ENCODE peak calls at places on chromosomes 13 and 19, in five cellular contexts. L is thoracic aorta; K is CD8-positive, alpha-beta T cell; C is H9; X is upper lobe of right lung. G is an unnamed sample.

GRCh38 chr19:48568345-48568886 is 16.4 kb downstream of the SULT2B1 start:
- DNase-seq in C (peak), L (peak), X (peak), K (no peak), G (peak)

GRCh38 chr19:5022066-5022860 is 53.4 kb downstream of the KDM4B start:
- DNase-seq in X (no peak), L (no peak), C (no peak), K (no peak), G (no peak)

GRCh38 chr13:26628706-26629105 is 71.2 kb downstream of the WASF3 start:
- DNase-seq in L (no peak), C (peak), X (no peak), K (no peak), G (no peak)

GRCh38 chr13:100815476-100816046 is 141.0 kb upstream of the TMTC4 start:
- DNase-seq in L (no peak), C (peak), K (no peak), X (no peak), G (peak)

GRCh38 chr13:79966039-79966438 is 374.9 kb downstream of the SPRY2 start:
- DNase-seq in C (no peak), X (no peak), K (no peak), L (no peak), G (no peak)

GRCh38 chr13:37194428-37194861 is 89.0 kb upstream of the CSNK1A1L start:
- DNase-seq in K (no peak), X (no peak), C (no peak), L (no peak), G (peak)

GRCh38 chr19:49106648-49107135 is 7.5 kb upstream of the LIN7B start:
- DNase-seq in C (peak), L (no peak), K (peak), X (peak), G (peak)

GRCh38 chr13:23445794-23446193 is 12.3 kb upstream of the SACS start:
- DNase-seq in X (no peak), L (no peak), C (no peak), K (no peak), G (peak)

GRCh38 chr13:35179494-35179893 is 237.4 kb downstream of the NBEA start:
- DNase-seq in K (no peak), X (no peak), C (no peak), L (no peak), G (no peak)

GRCh38 chr19:56301152-56301551 is 13.5 kb downstream of the ZSCAN5A start:
- DNase-seq in C (no peak), X (no peak), K (no peak), L (no peak), G (no peak)

GRCh38 chr13:113540523-113540922 is 44.0 kb upstream of the TFDP1 start:
- DNase-seq in L (no peak), C (peak), X (no peak), K (no peak), G (no peak)

GRCh38 chr19:39106201-39106600 is 19.4 kb upstream of the PAK4 start:
- DNase-seq in L (no peak), K (no peak), X (no peak), C (no peak), G (no peak)

GRCh38 chr13:32840840-32841713 is 175.1 kb upstream of the KL start:
- DNase-seq in L (no peak), K (no peak), C (no peak), X (no peak), G (no peak)

GRCh38 chr13:50645092-50645491 is 198.4 kb downstream of the DLEU7 start:
- DNase-seq in X (no peak), K (no peak), L (no peak), C (no peak), G (peak)

GRCh38 chr19:57747472-57747807 is 825 bp downstream of the ZNF776 start:
- DNase-seq in C (no peak), X (no peak), L (no peak), K (no peak), G (no peak)

GRCh38 chr13:98423417-98423816 is 153.5 kb downstream of the STK24 start:
- DNase-seq in K (no peak), X (no peak), L (no peak), C (no peak), G (no peak)

GRCh38 chr13:81051873-81052272 is 710.9 kb upstream of the SPRY2 start:
- DNase-seq in L (no peak), C (no peak), X (no peak), K (no peak), G (no peak)
- TF ChIP-seq CTCF in L (no peak), C (peak), X (no peak), K (no peak), G (peak)

DNA sequence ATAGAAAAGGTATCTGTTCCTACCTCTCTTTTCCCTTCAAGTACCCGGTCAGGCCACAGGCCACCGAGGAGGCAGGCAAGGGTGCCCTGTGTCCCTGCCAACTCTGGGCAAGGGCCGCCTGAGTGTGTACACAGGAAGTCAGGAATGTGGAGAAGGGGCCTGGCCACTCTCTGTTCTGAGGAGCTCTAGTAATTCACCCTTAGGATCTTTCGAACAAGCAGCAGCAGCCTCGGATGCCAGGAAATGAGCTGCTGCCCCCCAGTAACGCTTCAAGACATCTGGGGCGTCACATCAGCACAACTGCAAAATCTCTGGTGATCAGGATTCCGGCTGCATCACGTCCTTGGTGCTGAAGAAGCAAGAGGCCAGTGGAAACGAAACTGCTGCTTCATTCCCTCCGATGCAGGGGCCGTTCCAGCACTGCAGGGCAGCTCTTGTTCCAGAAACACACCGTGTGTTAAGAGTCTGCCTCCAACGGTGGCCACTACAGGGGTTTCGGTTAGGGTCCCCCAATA is 2.0 kb downstream of the RAB20 start:
- DNase-seq in C (no peak), L (no peak), X (peak), K (no peak), G (no peak)
- H3K27ac ChIP-seq in C (no peak), L (peak), X (peak), K (no peak), G (no peak)

GRCh38 chr19:1624458-1624857 is 19.2 kb upstream of the UQCR11 start:
- DNase-seq in C (peak), K (peak), X (no peak), L (no peak), G (no peak)
- TF ChIP-seq CTCF in C (peak), K (peak), X (peak), L (peak), G (peak)

GRCh38 chr19:11361037-11361770 is 6.0 kb downstream of the PLPPR2 start:
- DNase-seq in X (peak), C (peak), K (no peak), L (no peak), G (no peak)

GRCh38 chr19:11359421-11359820 is 4.2 kb downstream of the PLPPR2 start:
- DNase-seq in L (no peak), C (no peak), X (no peak), K (no peak), G (no peak)

GRCh38 chr19:11364296-11364904 is 9.2 kb downstream of the PLPPR2 start:
- DNase-seq in L (no peak), C (no peak), K (no peak), X (no peak), G (no peak)

GRCh38 chr19:11363881-11364280 is 8.6 kb downstream of the PLPPR2 start:
- DNase-seq in L (no peak), C (no peak), K (no peak), X (no peak), G (no peak)

GRCh38 chr19:11361771-11362731 is 6.8 kb downstream of the PLPPR2 start:
- DNase-seq in K (no peak), C (peak), L (no peak), X (no peak), G (no peak)
- H3K27ac ChIP-seq in K (no peak), C (no peak), L (no peak), X (no peak), G (no peak)

GRCh38 chr19:42942187-42942789 is 5.3 kb upstream of the PSG7 start:
- DNase-seq in K (no peak), X (no peak), L (no peak), C (no peak), G (no peak)
- TF ChIP-seq CTCF in K (no peak), X (peak), L (no peak), C (peak), G (peak)

DNA sequence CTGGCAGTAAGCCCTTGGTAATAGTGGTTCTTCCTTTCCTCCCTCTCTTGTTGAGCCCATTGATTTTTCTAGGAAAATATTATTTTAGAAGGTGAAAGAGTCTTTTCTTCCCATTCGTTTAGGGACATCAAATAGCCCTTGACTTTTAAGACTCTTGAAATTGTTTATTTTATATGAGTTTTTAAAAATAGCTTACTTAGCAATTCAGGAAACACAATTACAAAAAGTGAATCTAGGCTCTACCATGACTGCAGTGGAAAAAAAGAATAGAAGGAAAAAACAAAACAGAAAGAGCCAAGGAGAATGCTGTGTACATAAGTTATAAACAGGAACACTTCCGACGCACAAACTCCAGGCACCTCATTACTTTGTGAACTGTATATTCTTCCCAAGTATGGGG is 266.0 kb downstream of the KLF5 start:
- DNase-seq in K (no peak), C (no peak), X (no peak), L (no peak), G (no peak)
- H3K27ac ChIP-seq in K (no peak), C (no peak), X (no peak), L (no peak), G (peak)

GRCh38 chr19:51136333-51136732 is 5.8 kb upstream of the SIGLEC7 start:
- DNase-seq in L (no peak), C (no peak), K (no peak), X (peak), G (no peak)

GRCh38 chr19:51136891-51137551 is 5.1 kb upstream of the SIGLEC7 start:
- DNase-seq in X (peak), C (no peak), K (no peak), L (no peak), G (no peak)

GRCh38 chr19:51138549-51138979 is 3.5 kb upstream of the SIGLEC7 start:
- DNase-seq in X (peak), C (no peak), L (no peak), K (no peak), G (no peak)

GRCh38 chr19:51139299-51140018 is 2.6 kb upstream of the SIGLEC7 start:
- DNase-seq in L (no peak), K (no peak), C (no peak), X (no peak), G (no peak)

DNA sequence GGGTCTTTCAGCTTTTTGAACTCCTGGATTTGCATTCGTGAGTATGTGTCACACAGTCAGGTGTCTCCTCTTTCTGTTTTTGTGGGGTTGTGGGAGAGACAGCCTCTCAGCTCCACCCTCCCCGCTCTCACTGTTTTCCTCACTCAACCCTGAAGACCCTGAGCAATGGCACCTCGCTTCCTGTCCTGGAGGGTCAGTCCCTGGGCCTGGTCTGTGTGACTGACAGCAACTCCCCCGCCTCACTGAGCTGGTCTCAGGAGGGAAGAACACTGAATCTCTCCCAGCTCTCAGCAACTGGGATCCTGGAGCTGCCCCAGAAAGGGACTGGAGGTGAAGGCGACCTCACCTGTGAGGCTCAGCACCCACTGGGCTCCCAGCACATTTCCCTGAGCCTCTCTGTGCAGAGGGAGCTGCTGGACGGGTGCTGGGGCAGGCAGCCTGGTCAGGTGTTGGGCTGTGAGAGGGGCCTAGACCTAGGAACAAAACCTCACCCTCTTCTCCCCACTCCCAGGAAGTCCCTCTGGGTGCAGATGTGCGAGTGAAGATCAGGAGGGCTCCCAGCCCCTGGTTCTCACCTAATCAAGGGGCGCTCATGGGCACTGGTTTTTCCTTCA is 4.2 kb upstream of the SIGLEC7 start:
- DNase-seq in K (no peak), X (no peak), C (no peak), L (no peak), G (no peak)
- TF ChIP-seq CTCF in K (no peak), X (no peak), C (no peak), L (no peak), G (no peak)

GRCh38 chr19:15212682-15213081 is 11.9 kb upstream of the NOTCH3 start:
- DNase-seq in C (no peak), L (no peak), X (no peak), K (no peak), G (no peak)

GRCh38 chr19:15213715-15214381 is 13.1 kb upstream of the NOTCH3 start:
- DNase-seq in K (no peak), X (no peak), L (peak), C (no peak), G (no peak)

DNA sequence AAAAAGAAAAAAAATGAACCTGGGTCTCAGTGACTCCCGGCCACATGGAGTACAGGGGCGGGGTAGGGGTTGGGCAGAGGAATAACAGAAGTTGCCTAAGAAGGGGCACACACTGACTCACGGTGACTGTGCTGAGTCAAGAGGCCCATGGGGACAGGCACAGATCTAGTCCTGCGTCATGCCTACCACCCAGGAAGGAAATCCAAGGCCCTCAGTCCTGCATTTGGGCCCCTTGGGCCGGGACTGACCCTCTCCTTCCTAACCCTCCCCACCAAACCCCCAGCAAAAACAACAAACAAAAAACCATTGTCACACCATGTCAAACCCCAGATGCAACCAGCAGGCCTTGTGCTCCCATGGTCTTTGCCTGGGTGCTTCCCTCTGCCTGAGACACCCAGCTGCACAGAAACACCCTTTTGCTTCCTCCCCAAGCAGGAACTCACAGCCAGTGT is 9.6 kb upstream of the NOTCH3 start:
- DNase-seq in C (no peak), X (peak), K (no peak), L (peak), G (no peak)
- H3K27ac ChIP-seq in C (no peak), X (peak), K (no peak), L (peak), G (no peak)

GRCh38 chr19:52691215-52691610 is 43.6 kb downstream of the ZNF611 start:
- DNase-seq in L (no peak), X (no peak), K (no peak), C (peak), G (no peak)

GRCh38 chr19:52689804-52690394 is 44.9 kb downstream of the ZNF611 start:
- DNase-seq in L (peak), K (peak), C (peak), X (peak), G (peak)

GRCh38 chr19:52692431-52693008 is 42.3 kb downstream of the ZNF611 start:
- DNase-seq in L (no peak), X (no peak), C (no peak), K (no peak), G (no peak)

GRCh38 chr19:52691737-52692136 is 43.1 kb downstream of the ZNF611 start:
- DNase-seq in K (no peak), X (no peak), L (no peak), C (no peak), G (no peak)

GRCh38 chr19:52690395-52691214 is 44.2 kb downstream of the ZNF611 start:
- DNase-seq in X (peak), L (peak), K (peak), C (peak), G (peak)
- TF ChIP-seq CTCF in X (no peak), L (peak), K (no peak), C (peak), G (no peak)